ENCODE peak calls at places on chromosomes 1 and 21, in four cellular contexts. N is hepatocyte, G is OCI-LY7, W is SK-N-SH. I is an unnamed sample.

GRCh38 chr1:76724816-76725215 is 142.5 kb upstream of the ST6GALNAC5 start:
- DNase-seq in G (no peak), W (no peak), N (no peak), I (no peak)

GRCh38 chr1:28326980-28327379 is 1.9 kb upstream of the MED18 start:
- DNase-seq in G (peak), N (peak), W (no peak), I (no peak)

GRCh38 chr1:183926978-183927377 is 110.5 kb downstream of the COLGALT2 start:
- DNase-seq in N (peak), W (no peak), G (no peak), I (no peak)

GRCh38 chr21:23127973-23128372 is 2129.8 kb downstream of the NCAM2 start:
- DNase-seq in W (no peak), N (no peak), G (no peak), I (peak)

GRCh38 chr1:53303651-53304515 is 24.0 kb downstream of the LRP8 start:
- DNase-seq in W (no peak), N (no peak), G (no peak), I (no peak)

GRCh38 chr1:151837841-151838490 is 1.7 kb downstream of the C2CD4D start:
- DNase-seq in N (peak), W (no peak), G (no peak), I (peak)

GRCh38 chr1:117324357-117324756 is 42.9 kb upstream of the MAN1A2 start:
- DNase-seq in G (no peak), N (no peak), W (no peak), I (no peak)

GRCh38 chr1:152159144-152159543 is at the start of gene RPTN:
- DNase-seq in G (no peak), N (no peak), W (no peak), I (no peak)

GRCh38 chr1:115545096-115545720 is 96.6 kb upstream of the VANGL1 start:
- DNase-seq in W (no peak), G (no peak), N (no peak), I (no peak)
- H2AFZ ChIP-seq in W (peak), G (no peak), N (peak), I (peak)

DNA sequence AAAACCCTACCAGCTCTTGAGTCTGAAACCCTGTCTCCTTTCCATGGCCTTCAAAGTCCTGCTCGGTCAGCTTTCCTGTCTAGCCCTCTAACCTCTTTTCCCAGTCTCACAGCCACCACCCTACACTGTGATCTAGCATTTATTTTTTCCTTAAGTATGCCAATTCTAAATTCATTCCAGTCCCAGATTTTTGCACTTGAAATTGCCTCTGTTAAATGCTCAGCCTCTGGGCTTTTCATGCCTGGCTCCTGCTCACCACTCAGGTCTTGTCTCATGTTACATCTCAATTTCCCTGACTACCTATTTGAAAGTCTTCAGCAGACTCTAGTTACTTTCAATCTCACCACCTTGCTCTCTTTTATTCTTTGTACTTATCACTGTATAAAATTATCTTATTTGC is 176.2 kb downstream of the ADGRL4 start:
- DNase-seq in W (no peak), N (no peak), G (no peak), I (peak)
- TF ChIP-seq EZH2phosphoT487 in W (no peak), N (no peak), G (no peak), I (no peak)

DNA sequence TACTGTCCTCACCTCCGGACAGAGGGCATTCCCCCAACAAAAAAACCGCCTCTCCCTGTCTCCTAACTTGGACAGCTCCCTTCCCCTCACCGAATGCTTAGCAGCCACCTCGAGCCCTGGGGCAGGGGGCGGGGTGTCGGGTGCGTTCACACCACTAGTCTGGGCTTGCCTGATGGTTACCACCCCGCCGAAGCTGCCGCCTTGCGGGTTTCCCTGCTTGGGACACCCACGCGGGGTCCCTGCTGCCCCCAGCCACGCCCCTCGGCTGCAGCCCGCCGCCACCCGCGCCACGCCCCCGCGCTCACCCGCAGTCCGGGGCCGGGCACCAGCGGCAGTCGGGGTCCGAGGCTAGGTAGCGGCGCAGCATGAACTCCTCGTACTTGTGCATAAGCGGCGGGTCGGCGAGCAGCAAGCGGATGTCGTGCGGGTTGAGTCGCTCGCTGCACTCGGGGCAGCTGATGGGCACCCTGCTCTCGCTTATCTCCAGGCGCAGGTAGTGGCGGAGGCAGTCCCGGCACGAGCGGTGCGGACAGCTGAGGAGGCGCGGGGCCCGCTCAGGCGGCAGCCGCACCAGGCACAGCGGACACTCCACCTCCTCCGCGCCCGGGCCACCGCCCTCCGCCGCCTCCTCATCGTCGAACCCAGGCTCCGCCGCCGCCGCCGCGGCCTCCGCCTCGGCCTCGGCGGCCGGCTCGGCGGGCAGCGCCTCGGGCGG is 706 bp downstream of the RNF19B start:
- DNase-seq in N (peak), G (peak), W (peak), I (peak)
- H2AFZ ChIP-seq in N (peak), G (no peak), W (peak), I (peak)

GRCh38 chr21:25898671-25899070 is 163.9 kb downstream of the GABPA start:
- DNase-seq in W (no peak), G (no peak), N (no peak), I (no peak)

GRCh38 chr21:25897383-25897782 is 162.6 kb downstream of the GABPA start:
- DNase-seq in W (no peak), N (no peak), G (no peak), I (no peak)

GRCh38 chr21:25896657-25897056 is 161.9 kb downstream of the GABPA start:
- DNase-seq in G (no peak), N (no peak), W (no peak), I (no peak)

GRCh38 chr21:25891596-25891995 is 156.8 kb downstream of the GABPA start:
- DNase-seq in N (no peak), W (no peak), G (no peak), I (no peak)

DNA sequence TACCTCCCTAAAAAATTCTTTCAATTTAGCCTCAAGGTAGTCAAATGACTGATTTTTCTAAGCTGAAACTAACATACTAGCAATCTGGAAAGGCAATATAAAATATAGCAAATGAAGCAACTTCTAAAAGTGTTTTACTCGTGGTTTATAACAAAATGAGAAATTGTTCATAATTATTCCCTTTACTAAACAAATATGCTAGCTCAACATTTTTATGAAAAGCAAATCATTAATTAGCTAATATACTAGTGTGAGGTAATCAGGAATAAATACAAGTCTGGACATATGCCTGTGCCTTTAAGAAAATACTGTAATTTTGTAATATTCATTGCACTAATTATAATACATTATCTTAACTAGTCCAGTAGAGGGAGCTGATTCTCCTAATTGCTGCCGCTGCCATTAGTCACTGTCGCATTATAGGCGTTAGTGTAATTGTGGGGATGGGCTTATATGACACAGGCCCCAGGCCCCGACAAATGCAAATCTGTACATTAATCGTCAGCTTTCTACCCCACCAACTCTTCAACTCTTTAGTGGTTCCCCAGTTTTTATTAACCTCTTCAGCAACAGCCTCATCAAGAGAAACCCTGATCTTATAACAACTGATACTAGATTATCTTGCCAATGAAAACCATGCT is 160.9 kb downstream of the GABPA start:
- DNase-seq in N (no peak), W (peak), G (peak), I (peak)
- TF ChIP-seq EZH2phosphoT487 in N (no peak), W (no peak), G (no peak), I (no peak)

GRCh38 chr1:14345925-14346550 is 252.4 kb upstream of the KAZN start:
- DNase-seq in G (no peak), W (no peak), N (no peak), I (no peak)
- H2AFZ ChIP-seq in G (peak), W (no peak), N (no peak), I (no peak)

DNA sequence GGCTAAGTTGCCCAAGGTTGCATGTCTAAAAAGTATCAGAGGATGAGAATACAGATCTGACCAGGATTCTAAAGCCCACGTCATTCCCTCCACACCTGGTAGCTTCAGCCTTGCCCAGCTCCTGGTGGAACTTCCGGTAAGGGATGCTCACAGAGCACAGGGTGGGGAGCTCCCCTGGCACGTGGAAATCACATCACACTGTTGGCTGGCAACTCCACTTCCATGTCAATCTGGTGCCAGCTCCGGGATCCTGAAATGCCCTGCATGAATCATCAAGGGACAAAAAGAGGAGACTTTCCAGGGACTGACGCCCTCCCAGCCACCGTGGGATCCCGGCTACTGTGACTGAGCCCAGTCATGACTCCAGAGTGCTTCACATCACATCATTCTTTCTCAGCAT is 12.4 kb upstream of the BCAR3 start:
- DNase-seq in G (no peak), N (no peak), W (no peak), I (no peak)
- TF ChIP-seq EZH2phosphoT487 in G (no peak), N (no peak), W (no peak), I (no peak)

GRCh38 chr1:46043491-46044017 is 88.9 kb downstream of the PIK3R3 start:
- DNase-seq in N (no peak), W (no peak), G (peak), I (peak)
- H2AFZ ChIP-seq in N (no peak), W (no peak), G (peak), I (no peak)

DNA sequence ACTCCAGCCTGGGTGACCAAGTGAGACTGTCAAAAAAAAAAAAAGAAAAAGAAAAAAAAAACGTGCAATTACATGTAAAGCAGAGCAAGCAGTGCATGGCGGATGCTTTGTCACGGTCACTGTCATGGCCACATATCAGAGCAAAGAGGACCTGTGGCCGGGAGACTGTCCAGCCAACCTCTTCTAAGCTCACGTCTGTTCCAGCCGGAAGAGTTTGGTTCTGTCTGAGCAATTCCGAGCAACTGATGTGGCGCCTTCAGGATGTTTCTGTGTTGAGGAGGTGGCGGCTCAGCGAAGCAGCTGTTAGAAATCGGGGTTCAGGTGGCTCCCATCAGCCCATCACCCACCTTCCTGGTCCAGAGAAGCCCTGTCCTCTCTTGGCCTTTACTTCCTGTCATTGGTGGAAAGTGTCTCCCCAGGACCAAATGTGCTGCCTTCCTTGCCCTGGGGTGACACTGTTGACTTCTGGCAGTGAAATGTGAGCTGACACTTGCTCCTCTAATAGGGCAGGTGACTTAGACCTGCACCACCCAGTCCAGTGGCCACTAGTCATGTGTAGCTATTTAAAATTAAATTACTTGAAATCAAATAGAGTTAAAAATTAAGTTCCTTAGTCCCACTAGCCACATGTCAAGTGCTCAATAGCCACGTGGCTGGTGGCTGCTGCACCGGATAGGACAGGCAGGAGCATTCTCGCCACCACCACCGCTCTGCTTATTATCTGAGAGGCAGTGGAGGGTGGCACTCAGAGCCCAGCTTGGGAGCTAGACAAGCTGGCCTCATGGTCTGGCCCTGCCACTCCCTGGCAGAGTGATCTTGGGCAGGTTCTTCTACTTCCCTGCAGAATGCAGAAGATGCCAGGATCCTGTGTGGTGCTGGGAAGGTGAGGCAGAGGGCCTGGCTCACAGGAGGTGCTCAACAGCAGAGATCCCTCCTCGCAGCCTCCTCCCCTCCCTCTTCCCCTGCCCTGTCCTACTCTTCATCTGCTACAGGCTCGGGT is 60.1 kb downstream of the ARHGEF10L start:
- DNase-seq in W (no peak), G (no peak), N (no peak), I (no peak)
- TF ChIP-seq EZH2phosphoT487 in W (no peak), G (no peak), N (no peak), I (no peak)

GRCh38 chr1:227542153-227543120 is 20.9 kb upstream of the ZNF678 start:
- DNase-seq in N (peak), G (peak), W (peak), I (peak)
- H2AFZ ChIP-seq in N (peak), G (peak), W (peak), I (peak)

GRCh38 chr1:228853637-228854036 is 118.4 kb downstream of the RHOU start:
- DNase-seq in N (no peak), G (no peak), W (no peak), I (no peak)
- TF ChIP-seq EZH2phosphoT487 in N (no peak), G (no peak), W (no peak), I (no peak)

I was measured in GM23338.